ENCODE peak calls at places on chromosomes 3 and 15, in four cellular contexts. O, E, V and D are unnamed samples.

GRCh38 chr3:67083277-67083676 is 85.2 kb downstream of the KBTBD8 start:
- DNase-seq in V (no peak), O (no peak), E (no peak), D (no peak)

GRCh38 chr15:65412556-65412955 is 10.2 kb downstream of the IGDCC4 start:
- DNase-seq in O (no peak), E (no peak), V (no peak), D (no peak)

GRCh38 chr3:141623732-141624131 is 114.4 kb upstream of the RNF7 start:
- DNase-seq in O (no peak), E (no peak), V (no peak), D (no peak)

GRCh38 chr15:71080705-71081104 is 34.6 kb upstream of the THSD4 start:
- DNase-seq in V (no peak), E (no peak), O (no peak), D (no peak)

GRCh38 chr3:183487896-183488295 is 59.5 kb upstream of the MCF2L2 start:
- DNase-seq in V (peak; percentile 7), O (no peak), E (no peak), D (no peak)

GRCh38 chr15:25793354-25794050 is 69.6 kb downstream of the ATP10A start:
- DNase-seq in V (peak; percentile 17), E (no peak), O (no peak), D (no peak)

GRCh38 chr3:38916706-38917105 is 100.7 kb upstream of the SCN10A start:
- DNase-seq in V (no peak), O (no peak), E (no peak), D (no peak)

GRCh38 chr3:63774776-63775175 is 44.3 kb upstream of the C3orf49 start:
- DNase-seq in O (no peak), V (no peak), E (no peak), D (no peak)

GRCh38 chr15:55514414-55514850 is 6.4 kb upstream of the DNAAF4 start:
- DNase-seq in E (no peak), V (no peak), O (no peak), D (no peak)

GRCh38 chr3:105352976-105353375 is 13.7 kb upstream of the ALCAM start:
- DNase-seq in E (no peak), V (no peak), O (no peak), D (no peak)

GRCh38 chr3:141796436-141797166 is 33.4 kb downstream of the GRK7 start:
- DNase-seq in V (no peak), O (peak; percentile 6), E (no peak), D (no peak)

GRCh38 chr3:50230833-50231125 is 5.2 kb upstream of the GNAI2 start:
- DNase-seq in V (no peak), O (no peak), E (no peak), D (no peak)

GRCh38 chr3:12891985-12892839 is 50.8 kb upstream of the RPL32 start:
- DNase-seq in E (peak; percentile 70), V (peak; percentile 44), O (peak; percentile 42), D (peak; percentile 83)

GRCh38 chr15:39130556-39131379 is 450.1 kb upstream of the THBS1 start:
- DNase-seq in V (no peak), E (no peak), O (no peak), D (no peak)

GRCh38 chr15:85527907-85528306 is 147.5 kb downstream of the AKAP13 start:
- DNase-seq in E (no peak), O (no peak), V (no peak), D (no peak)

GRCh38 chr3:152121292-152121654 is 147.5 kb upstream of the MBNL1 start:
- DNase-seq in E (no peak), O (no peak), V (no peak), D (no peak)

GRCh38 chr3:5017953-5018531 is 38.8 kb downstream of the BHLHE40 start:
- DNase-seq in O (no peak), E (peak; percentile 49), V (peak; percentile 59), D (no peak)

GRCh38 chr3:117526485-117527079 is 817.0 kb downstream of the TUSC7 start:
- DNase-seq in E (no peak), O (peak; percentile 5), V (peak; percentile 26), D (peak; percentile 47)

GRCh38 chr3:45760878-45761711 is 35.2 kb downstream of the SLC6A20 start:
- DNase-seq in E (peak; percentile 87), V (peak; percentile 50), O (peak; percentile 37), D (peak; percentile 85)

GRCh38 chr15:100714034-100714748 is 111.8 kb downstream of the ASB7 start:
- DNase-seq in E (no peak), O (no peak), V (no peak), D (no peak)

GRCh38 chr3:197752107-197752506 is 2.4 kb downstream of the FYTTD1 start:
- DNase-seq in E (no peak), O (no peak), V (no peak), D (no peak)

GRCh38 chr3:4719011-4719649 is 226.0 kb downstream of the ITPR1 start:
- DNase-seq in E (no peak), V (no peak), O (no peak), D (no peak)

GRCh38 chr3:188170461-188171459 is 16.8 kb downstream of the LPP start:
- DNase-seq in O (no peak), E (no peak), V (no peak), D (no peak)

GRCh38 chr3:188734395-188734794 is 437.4 kb upstream of the TPRG1 start:
- DNase-seq in E (no peak), O (no peak), V (peak; percentile 33), D (no peak)

GRCh38 chr15:77058468-77058867 is 12.4 kb downstream of the TSPAN3 start:
- DNase-seq in V (no peak), O (no peak), E (no peak), D (no peak)

GRCh38 chr15:58839485-58839884 is 68.4 kb downstream of the MINDY2 start:
- DNase-seq in E (no peak), V (no peak), O (no peak), D (peak; percentile 54)

GRCh38 chr3:192445768-192446644 is 281.3 kb downstream of the FGF12 start:
- DNase-seq in V (no peak), O (no peak), E (no peak), D (no peak)

GRCh38 chr3:143329567-143330164 is 210.1 kb downstream of the CHST2 start:
- DNase-seq in O (no peak), V (no peak), E (no peak), D (no peak)

GRCh38 chr3:2130726-2131125 is 32.1 kb downstream of the CNTN4 start:
- DNase-seq in E (no peak), V (no peak), O (no peak), D (no peak)

GRCh38 chr3:48748754-48749153 is 31.7 kb upstream of the IP6K2 start:
- DNase-seq in E (no peak), V (no peak), O (no peak), D (no peak)

GRCh38 chr3:196143708-196144382 is 62.0 kb upstream of the TFRC start:
- DNase-seq in V (no peak), O (no peak), E (peak; percentile 63), D (no peak)

GRCh38 chr15:39304201-39304841 is 276.6 kb upstream of the THBS1 start:
- DNase-seq in E (no peak), O (no peak), V (no peak), D (no peak)

GRCh38 chr3:195033531-195034091 is 237.3 kb downstream of the XXYLT1 start:
- DNase-seq in O (no peak), V (peak; percentile 80), E (no peak), D (no peak)

GRCh38 chr3:14266361-14266760 is 87.7 kb downstream of the LSM3 start:
- DNase-seq in E (no peak), V (no peak), O (no peak), D (no peak)

GRCh38 chr3:13045904-13046568 is 27.2 kb downstream of the IQSEC1 start:
- DNase-seq in O (no peak), V (no peak), E (peak; percentile 41), D (no peak)

GRCh38 chr3:168876346-168877035 is 780.8 kb upstream of the GOLIM4 start:
- DNase-seq in V (no peak), E (no peak), O (no peak), D (no peak)

GRCh38 chr15:35290301-35290721 is 205.2 kb upstream of the NANOGP8 start:
- DNase-seq in E (no peak), V (no peak), O (no peak), D (no peak)

GRCh38 chr3:20083253-20083652 is 43.0 kb downstream of the KAT2B start:
- DNase-seq in V (no peak), E (no peak), O (no peak), D (no peak)

GRCh38 chr3:179363332-179363731 is 15.8 kb downstream of the MFN1 start:
- DNase-seq in O (no peak), V (no peak), E (no peak), D (no peak)
- H3K36me3 ChIP-seq in O (peaks cover 3% of the 10 kb centered on the region), V (peaks cover 68% of the 10 kb centered on the region), E (peaks cover 81% of the 10 kb centered on the region), D (peaks cover 34% of the 10 kb centered on the region)

GRCh38 chr3:190513409-190514162 is at the start of gene IL1RAP:
- DNase-seq in E (peak; percentile 25), V (peak; percentile 93), O (peak; percentile 91), D (peak; percentile 93)
- TF ChIP-seq POLR2AphosphoS5 in E (no peak), V (peak; percentile 84), O (peak; percentile 85), D (peak; percentile 47)

GRCh38 chr3:16917980-16918682 is 33.4 kb downstream of the PLCL2 start:
- DNase-seq in V (no peak), O (no peak), E (no peak), D (no peak)
- H3K4me1 ChIP-seq in V (peaks cover 29% of the 10 kb centered on the region), O (no peaks in the 10 kb centered on the region), E (no peaks in the 10 kb centered on the region), D (peaks cover 34% of the 10 kb centered on the region)

GRCh38 chr3:126111566-126112475 is 27.9 kb upstream of the SLC41A3 start:
- DNase-seq in O (no peak), V (peak; percentile 16), E (no peak), D (no peak)
- H3K36me3 ChIP-seq in O (no peaks in the 10 kb centered on the region), V (no peaks in the 10 kb centered on the region), E (no peaks in the 10 kb centered on the region), D (no peaks in the 10 kb centered on the region)

DNA sequence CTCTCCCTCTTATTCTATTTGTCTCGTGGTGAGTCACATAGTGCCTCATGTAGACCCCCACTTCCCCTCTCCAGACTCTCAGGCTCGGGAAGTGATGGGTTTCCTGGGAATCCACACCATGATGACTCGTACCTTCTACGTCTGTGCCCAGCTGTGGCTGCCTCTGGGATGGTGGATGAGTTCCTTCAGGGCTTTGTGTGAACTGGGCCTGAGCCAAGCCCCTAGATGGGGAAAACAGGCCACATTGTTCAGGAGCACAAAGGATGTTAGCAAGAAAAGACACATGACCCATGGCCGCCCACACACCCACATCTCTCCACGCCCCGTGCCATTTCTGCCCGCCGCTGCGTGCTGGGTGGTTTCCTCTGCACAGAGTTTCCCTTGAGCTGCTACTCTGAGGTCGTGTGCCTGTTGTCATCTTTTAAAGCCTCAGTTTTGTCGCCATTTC is 10.5 kb downstream of the ISG20 start:
- DNase-seq in E (no peak), O (no peak), V (peak; percentile 53), D (no peak)
- TF ChIP-seq POLR2AphosphoS5 in E (no peak), O (no peak), V (peak; percentile 47), D (no peak)

DNA sequence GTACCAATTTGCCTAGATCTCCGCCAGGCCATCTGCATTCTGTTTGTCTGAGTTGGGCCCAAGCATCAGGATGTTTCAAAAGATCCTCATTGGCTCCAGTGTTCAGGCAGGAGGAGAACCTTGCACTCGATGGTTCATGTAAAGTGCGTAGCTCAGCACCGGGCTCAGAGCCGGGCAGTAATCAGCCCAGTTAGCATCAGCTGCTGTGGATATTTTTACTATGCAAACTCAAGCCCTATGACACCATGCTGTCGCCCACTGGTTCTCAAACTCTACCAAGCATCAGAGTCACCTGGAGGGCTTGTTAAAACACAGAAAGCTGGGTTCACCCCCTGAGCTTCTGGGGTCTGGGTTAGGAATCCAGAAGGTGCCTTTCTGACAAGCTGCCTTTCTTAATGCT is 310.8 kb downstream of the SHQ1 start:
- DNase-seq in E (no peak), V (no peak), O (no peak), D (no peak)
- H3K4me1 ChIP-seq in E (no peaks in the 10 kb centered on the region), V (no peaks in the 10 kb centered on the region), O (no peaks in the 10 kb centered on the region), D (peaks cover 6% of the 10 kb centered on the region)